ENCODE peak calls at places on chromosomes 5 and 9, in ten cellular contexts. One of them, this sample, is unnamed.

GRCh38 chr5:95817430-95817829 is 5.1 kb downstream of the GLRX start:
- DNase-seq in breast epithelium: no peak
- DNase-seq in IMR-90: peak
- DNase-seq in upper lobe of left lung: no peak
- DNase-seq in HCT116: no peak
- DNase-seq in adrenal gland: peak
- DNase-seq in sigmoid colon: no peak
- DNase-seq in testis: no peak
- DNase-seq in K562: no peak
- DNase-seq in right lobe of liver: no peak
- DNase-seq in this sample: no peak

GRCh38 chr5:177366528-177367322 is 9.0 kb downstream of the RGS14 start:
- DNase-seq in IMR-90: peak
- DNase-seq in sigmoid colon: peak
- DNase-seq in HCT116: no peak
- DNase-seq in K562: peak
- DNase-seq in upper lobe of left lung: peak
- DNase-seq in right lobe of liver: peak
- DNase-seq in breast epithelium: peak
- DNase-seq in adrenal gland: peak
- DNase-seq in testis: peak
- DNase-seq in this sample: peak

GRCh38 chr5:96935556-96936430 is at the start of gene LNPEP:
- DNase-seq in K562: peak
- DNase-seq in sigmoid colon: peak
- DNase-seq in IMR-90: peak
- DNase-seq in testis: peak
- DNase-seq in upper lobe of left lung: peak
- DNase-seq in HCT116: peak
- DNase-seq in breast epithelium: peak
- DNase-seq in adrenal gland: peak
- DNase-seq in right lobe of liver: peak
- DNase-seq in this sample: peak

GRCh38 chr9:88642333-88642732 is 107.4 kb downstream of the NXNL2 start:
- DNase-seq in right lobe of liver: no peak
- DNase-seq in K562: no peak
- DNase-seq in IMR-90: no peak
- DNase-seq in HCT116: no peak
- DNase-seq in breast epithelium: no peak
- DNase-seq in sigmoid colon: no peak
- DNase-seq in testis: no peak
- DNase-seq in upper lobe of left lung: no peak
- DNase-seq in adrenal gland: no peak
- DNase-seq in this sample: no peak

GRCh38 chr5:141691286-141691866 is 9.3 kb upstream of the ARAP3 start:
- DNase-seq in IMR-90: no peak
- DNase-seq in testis: no peak
- DNase-seq in upper lobe of left lung: no peak
- DNase-seq in right lobe of liver: no peak
- DNase-seq in adrenal gland: no peak
- DNase-seq in sigmoid colon: no peak
- DNase-seq in breast epithelium: no peak
- DNase-seq in K562: peak
- DNase-seq in HCT116: no peak
- DNase-seq in this sample: no peak

GRCh38 chr5:124474821-124475220 is 271.6 kb downstream of the ZNF608 start:
- DNase-seq in sigmoid colon: no peak
- DNase-seq in K562: no peak
- DNase-seq in right lobe of liver: no peak
- DNase-seq in breast epithelium: no peak
- DNase-seq in upper lobe of left lung: no peak
- DNase-seq in testis: no peak
- DNase-seq in adrenal gland: no peak
- DNase-seq in HCT116: no peak
- DNase-seq in IMR-90: peak
- DNase-seq in this sample: no peak

GRCh38 chr5:139658501-139658927 is 10.4 kb downstream of the CXXC5 start:
- DNase-seq in right lobe of liver: no peak
- DNase-seq in IMR-90: peak
- DNase-seq in sigmoid colon: no peak
- DNase-seq in upper lobe of left lung: peak
- DNase-seq in HCT116: no peak
- DNase-seq in breast epithelium: no peak
- DNase-seq in adrenal gland: no peak
- DNase-seq in K562: no peak
- DNase-seq in testis: no peak
- DNase-seq in this sample: peak

GRCh38 chr5:52948418-52949076 is 40.6 kb upstream of the ITGA2 start:
- DNase-seq in HCT116: peak
- DNase-seq in right lobe of liver: no peak
- DNase-seq in breast epithelium: peak
- DNase-seq in adrenal gland: peak
- DNase-seq in sigmoid colon: peak
- DNase-seq in upper lobe of left lung: no peak
- DNase-seq in K562: peak
- DNase-seq in testis: peak
- DNase-seq in IMR-90: peak
- DNase-seq in this sample: no peak

GRCh38 chr5:171479776-171480125 is 60.3 kb downstream of the FGF18 start:
- DNase-seq in breast epithelium: no peak
- DNase-seq in adrenal gland: no peak
- DNase-seq in right lobe of liver: no peak
- DNase-seq in IMR-90: no peak
- DNase-seq in testis: no peak
- DNase-seq in K562: no peak
- DNase-seq in sigmoid colon: no peak
- DNase-seq in HCT116: no peak
- DNase-seq in upper lobe of left lung: no peak
- DNase-seq in this sample: no peak

GRCh38 chr5:109170629-109171350 is 239.0 kb downstream of the PJA2 start:
- DNase-seq in IMR-90: no peak
- DNase-seq in right lobe of liver: no peak
- DNase-seq in breast epithelium: no peak
- DNase-seq in K562: no peak
- DNase-seq in adrenal gland: no peak
- DNase-seq in upper lobe of left lung: no peak
- DNase-seq in sigmoid colon: no peak
- DNase-seq in HCT116: no peak
- DNase-seq in testis: no peak
- DNase-seq in this sample: no peak

GRCh38 chr5:74514888-74515551 is 125.5 kb downstream of the ENC1 start:
- DNase-seq in upper lobe of left lung: no peak
- DNase-seq in sigmoid colon: no peak
- DNase-seq in IMR-90: no peak
- DNase-seq in adrenal gland: no peak
- DNase-seq in K562: no peak
- DNase-seq in testis: no peak
- DNase-seq in HCT116: no peak
- DNase-seq in breast epithelium: no peak
- DNase-seq in right lobe of liver: no peak
- DNase-seq in this sample: no peak
- H3K27ac ChIP-seq in upper lobe of left lung: no peak
- H3K27ac ChIP-seq in sigmoid colon: no peak
- H3K27ac ChIP-seq in IMR-90: no peak
- H3K27ac ChIP-seq in adrenal gland: no peak
- H3K27ac ChIP-seq in K562: no peak
- H3K27ac ChIP-seq in testis: no peak
- H3K27ac ChIP-seq in HCT116: no peak
- H3K27ac ChIP-seq in breast epithelium: no peak
- H3K27ac ChIP-seq in right lobe of liver: no peak
- H3K27ac ChIP-seq in this sample: no peak

DNA sequence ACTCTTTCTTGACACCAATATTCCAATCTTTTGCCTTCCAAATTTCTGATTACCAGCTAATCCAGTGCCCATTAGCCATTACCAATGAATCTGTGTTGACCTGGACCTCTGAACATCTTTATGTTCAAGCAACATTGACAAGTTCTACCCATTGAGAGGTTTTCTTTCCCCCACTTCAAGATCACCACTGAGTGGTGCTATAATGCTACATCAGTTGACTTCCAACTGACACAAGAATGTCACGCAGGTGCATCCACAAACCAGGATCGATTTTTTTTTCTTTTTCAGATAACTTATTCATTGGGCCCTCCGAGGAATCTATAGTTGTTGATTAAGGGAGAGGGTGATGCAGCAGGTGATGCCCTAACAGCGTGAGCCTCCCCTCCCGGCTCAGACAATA is 102.6 kb downstream of the SLC1A3 start:
- DNase-seq in adrenal gland: no peak
- DNase-seq in breast epithelium: no peak
- DNase-seq in HCT116: no peak
- DNase-seq in testis: no peak
- DNase-seq in IMR-90: no peak
- DNase-seq in K562: no peak
- DNase-seq in upper lobe of left lung: no peak
- DNase-seq in right lobe of liver: no peak
- DNase-seq in sigmoid colon: no peak
- DNase-seq in this sample: no peak
- TF ChIP-seq CTCF in adrenal gland: no peak
- TF ChIP-seq CTCF in breast epithelium: no peak
- TF ChIP-seq CTCF in HCT116: no peak
- TF ChIP-seq CTCF in testis: no peak
- TF ChIP-seq CTCF in IMR-90: no peak
- TF ChIP-seq CTCF in K562: no peak
- TF ChIP-seq CTCF in upper lobe of left lung: no peak
- TF ChIP-seq CTCF in right lobe of liver: no peak
- TF ChIP-seq CTCF in sigmoid colon: no peak
- TF ChIP-seq CTCF in this sample: no peak

GRCh38 chr9:131319486-131319885 is 30.0 kb downstream of the PLPP7 start:
- DNase-seq in breast epithelium: no peak
- DNase-seq in K562: no peak
- DNase-seq in sigmoid colon: peak
- DNase-seq in right lobe of liver: no peak
- DNase-seq in adrenal gland: no peak
- DNase-seq in testis: peak
- DNase-seq in HCT116: no peak
- DNase-seq in IMR-90: no peak
- DNase-seq in upper lobe of left lung: no peak
- DNase-seq in this sample: peak

GRCh38 chr9:131318211-131318610 is 28.7 kb downstream of the PLPP7 start:
- DNase-seq in adrenal gland: no peak
- DNase-seq in testis: no peak
- DNase-seq in breast epithelium: no peak
- DNase-seq in HCT116: no peak
- DNase-seq in IMR-90: no peak
- DNase-seq in right lobe of liver: peak
- DNase-seq in upper lobe of left lung: peak
- DNase-seq in K562: no peak
- DNase-seq in sigmoid colon: no peak
- DNase-seq in this sample: peak

GRCh38 chr9:131324736-131325679 is 35.5 kb downstream of the PLPP7 start:
- DNase-seq in upper lobe of left lung: peak
- DNase-seq in adrenal gland: no peak
- DNase-seq in HCT116: no peak
- DNase-seq in K562: no peak
- DNase-seq in breast epithelium: no peak
- DNase-seq in IMR-90: no peak
- DNase-seq in sigmoid colon: peak
- DNase-seq in testis: no peak
- DNase-seq in right lobe of liver: peak
- DNase-seq in this sample: peak

GRCh38 chr9:131320031-131320685 is 30.6 kb downstream of the PLPP7 start:
- DNase-seq in testis: peak
- DNase-seq in adrenal gland: no peak
- DNase-seq in right lobe of liver: peak
- DNase-seq in sigmoid colon: peak
- DNase-seq in upper lobe of left lung: peak
- DNase-seq in breast epithelium: no peak
- DNase-seq in K562: no peak
- DNase-seq in HCT116: no peak
- DNase-seq in IMR-90: no peak
- DNase-seq in this sample: peak

GRCh38 chr9:131323629-131324028 is 34.1 kb downstream of the PLPP7 start:
- DNase-seq in IMR-90: no peak
- DNase-seq in breast epithelium: no peak
- DNase-seq in sigmoid colon: peak
- DNase-seq in testis: no peak
- DNase-seq in HCT116: no peak
- DNase-seq in K562: no peak
- DNase-seq in right lobe of liver: peak
- DNase-seq in adrenal gland: no peak
- DNase-seq in upper lobe of left lung: no peak
- DNase-seq in this sample: peak
- TF ChIP-seq POLR2A in IMR-90: no peak
- TF ChIP-seq POLR2A in breast epithelium: no peak
- TF ChIP-seq POLR2A in sigmoid colon: no peak
- TF ChIP-seq POLR2A in testis: no peak
- TF ChIP-seq POLR2A in HCT116: no peak
- TF ChIP-seq POLR2A in K562: no peak
- TF ChIP-seq POLR2A in right lobe of liver: no peak
- TF ChIP-seq POLR2A in adrenal gland: no peak
- TF ChIP-seq POLR2A in upper lobe of left lung: no peak
- TF ChIP-seq POLR2A in this sample: no peak

DNA sequence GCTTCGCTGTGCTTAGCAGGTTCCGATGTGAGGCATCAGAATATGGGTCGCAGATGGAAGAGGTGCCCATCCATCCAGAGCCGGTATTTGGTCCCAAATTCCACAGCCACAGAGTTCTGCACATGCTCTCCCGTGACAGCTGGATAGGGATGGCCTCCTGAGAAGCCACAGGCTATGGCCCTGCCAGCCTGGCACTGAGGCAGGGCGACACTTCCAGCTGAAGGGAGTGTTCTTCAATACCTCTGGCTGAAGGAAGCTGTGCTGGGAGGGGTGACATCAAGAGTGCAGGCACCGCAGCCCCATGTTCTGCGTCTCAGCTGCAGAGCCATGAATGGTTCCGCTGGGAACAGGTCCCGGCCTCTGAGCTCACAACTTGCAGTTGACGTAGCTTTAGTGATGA is 83.4 kb upstream of the SIMC1 start:
- DNase-seq in K562: no peak
- DNase-seq in HCT116: no peak
- DNase-seq in breast epithelium: no peak
- DNase-seq in sigmoid colon: no peak
- DNase-seq in upper lobe of left lung: no peak
- DNase-seq in testis: no peak
- DNase-seq in right lobe of liver: no peak
- DNase-seq in IMR-90: no peak
- DNase-seq in adrenal gland: no peak
- DNase-seq in this sample: no peak
- H3K27ac ChIP-seq in K562: no peak
- H3K27ac ChIP-seq in HCT116: no peak
- H3K27ac ChIP-seq in breast epithelium: no peak
- H3K27ac ChIP-seq in sigmoid colon: no peak
- H3K27ac ChIP-seq in upper lobe of left lung: no peak
- H3K27ac ChIP-seq in testis: no peak
- H3K27ac ChIP-seq in right lobe of liver: no peak
- H3K27ac ChIP-seq in IMR-90: no peak
- H3K27ac ChIP-seq in adrenal gland: no peak
- H3K27ac ChIP-seq in this sample: no peak

DNA sequence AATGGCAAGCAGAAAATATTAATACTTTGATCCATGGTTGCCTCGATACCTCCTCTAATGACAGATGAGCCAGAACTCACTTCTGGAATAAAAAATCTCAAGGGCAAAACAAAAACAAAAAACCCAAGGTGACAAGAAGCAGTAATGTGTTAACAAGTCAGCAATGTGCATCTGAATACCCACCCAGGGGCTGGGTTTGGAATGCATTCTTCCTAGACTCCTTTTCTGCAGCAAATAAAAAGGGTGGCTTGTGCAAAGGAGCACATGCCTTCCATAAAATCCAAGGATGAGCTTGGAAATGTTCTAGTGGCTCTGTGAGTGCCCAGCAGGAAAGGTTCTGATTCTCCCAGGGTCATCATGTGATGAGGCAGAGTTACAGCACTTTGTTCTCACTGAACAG is 599.8 kb downstream of the RAB3C start:
- DNase-seq in HCT116: no peak
- DNase-seq in breast epithelium: no peak
- DNase-seq in testis: no peak
- DNase-seq in right lobe of liver: no peak
- DNase-seq in K562: no peak
- DNase-seq in IMR-90: no peak
- DNase-seq in upper lobe of left lung: no peak
- DNase-seq in adrenal gland: no peak
- DNase-seq in sigmoid colon: no peak
- DNase-seq in this sample: no peak
- TF ChIP-seq CTCF in HCT116: no peak
- TF ChIP-seq CTCF in breast epithelium: no peak
- TF ChIP-seq CTCF in testis: no peak
- TF ChIP-seq CTCF in right lobe of liver: no peak
- TF ChIP-seq CTCF in K562: no peak
- TF ChIP-seq CTCF in IMR-90: no peak
- TF ChIP-seq CTCF in upper lobe of left lung: no peak
- TF ChIP-seq CTCF in adrenal gland: no peak
- TF ChIP-seq CTCF in sigmoid colon: no peak
- TF ChIP-seq CTCF in this sample: no peak